ENCODE peak calls at places on chromosomes 7 and 10, in five cellular contexts. Y, Z, E, H and O are unnamed samples.

GRCh38 chr10:71577345-71577744 is 142.2 kb downstream of the C10orf105 start:
- DNase-seq in Y (no peak), H (no peak), E (no peak), Z (no peak), O (no peak)

GRCh38 chr10:33139191-33139646 is 181.2 kb upstream of the ITGB1 start:
- DNase-seq in H (no peak), Z (no peak), Y (no peak), E (no peak), O (no peak)

GRCh38 chr10:114885430-114885829 is 52.6 kb upstream of the TRUB1 start:
- DNase-seq in E (no peak), H (no peak), Z (no peak), Y (no peak), O (no peak)

GRCh38 chr7:34664757-34665156 is 6.7 kb downstream of the NPSR1 start:
- DNase-seq in Y (no peak), H (no peak), Z (no peak), E (no peak), O (no peak)

GRCh38 chr10:118970770-118971169 is 58.7 kb upstream of the NANOS1 start:
- DNase-seq in Z (no peak), Y (no peak), E (no peak), H (no peak), O (no peak)

GRCh38 chr10:13739178-13739577 is 152.4 kb downstream of the PRPF18 start:
- DNase-seq in Z (no peak), Y (no peak), H (no peak), E (no peak), O (peak)

GRCh38 chr7:41886257-41886905 is 183.5 kb upstream of the INHBA start:
- DNase-seq in Z (peak), Y (peak), E (no peak), H (peak), O (peak)

GRCh38 chr7:21784989-21785388 is 160.7 kb downstream of the CDCA7L start:
- DNase-seq in Z (no peak), H (no peak), E (no peak), Y (no peak), O (no peak)

GRCh38 chr10:80260295-80261243 is 28.9 kb downstream of the MAT1A start:
- DNase-seq in Y (peak), Z (no peak), E (no peak), H (peak), O (no peak)

GRCh38 chr7:90320801-90321494 is at the start of gene FAM237B:
- DNase-seq in Y (no peak), Z (no peak), E (no peak), H (no peak), O (no peak)

GRCh38 chr10:63466168-63466935 is 575 bp upstream of the JMJD1C start:
- DNase-seq in Y (peak), Z (peak), H (no peak), E (no peak), O (no peak)

GRCh38 chr10:74310652-74311257 is 159.7 kb downstream of the ADK start:
- DNase-seq in Z (no peak), E (no peak), Y (no peak), H (no peak), O (no peak)

GRCh38 chr10:59108886-59109288 is 67.6 kb upstream of the PHYHIPL start:
- DNase-seq in Y (no peak), E (no peak), H (no peak), Z (no peak), O (no peak)
- TF ChIP-seq POLR2A in Y (no peak), E (no peak), H (no peak), Z (no peak), O (no peak)

DNA sequence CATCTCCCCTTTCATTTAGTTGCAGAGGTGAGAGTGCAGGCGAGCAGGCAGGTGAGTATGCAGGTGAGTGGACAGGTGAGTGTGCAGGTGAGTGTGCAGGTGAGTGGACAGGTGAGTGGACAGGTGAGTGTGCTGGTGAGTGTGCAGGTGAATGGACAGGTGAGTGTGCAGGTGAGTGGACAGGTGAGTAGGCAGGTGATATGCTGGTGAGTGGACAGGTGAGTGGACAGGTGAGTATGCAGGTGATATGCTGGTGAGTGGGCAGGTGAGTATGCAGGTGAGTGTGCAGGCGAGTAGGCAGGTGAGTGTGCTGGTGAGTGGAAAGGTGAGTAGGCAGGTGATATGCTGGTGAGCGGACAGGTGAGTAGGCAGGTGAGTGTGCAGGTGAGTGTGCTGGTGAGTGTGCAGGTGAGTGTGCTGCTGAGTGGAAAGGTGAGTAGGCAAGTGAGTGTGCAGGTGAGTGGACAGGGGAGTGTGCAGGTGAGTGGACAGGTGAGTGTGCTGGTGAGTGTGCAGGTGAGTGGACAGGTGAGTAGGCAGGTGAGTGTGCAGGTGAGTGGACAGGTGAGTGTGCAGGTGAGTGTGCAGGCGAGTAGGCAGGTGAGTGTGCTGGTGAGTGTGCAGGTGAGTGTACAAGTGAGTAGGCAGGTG is 165.6 kb downstream of the ADARB2 start:
- DNase-seq in H (no peak), E (no peak), Y (no peak), Z (no peak), O (no peak)
- TF ChIP-seq POLR2A in H (no peak), E (no peak), Y (no peak), Z (no peak), O (no peak)

GRCh38 chr7:155309021-155309338 is 11.3 kb downstream of the INSIG1 start:
- DNase-seq in Y (no peak), H (no peak), E (no peak), Z (no peak), O (no peak)

GRCh38 chr7:155312653-155313052 is 15.0 kb downstream of the INSIG1 start:
- DNase-seq in E (no peak), Y (no peak), H (no peak), Z (no peak), O (no peak)

GRCh38 chr7:155308330-155309020 is 10.8 kb downstream of the INSIG1 start:
- DNase-seq in Y (no peak), E (no peak), H (no peak), Z (no peak), O (no peak)

GRCh38 chr7:155312108-155312507 is 14.4 kb downstream of the INSIG1 start:
- DNase-seq in E (no peak), Z (no peak), Y (no peak), H (no peak), O (no peak)

DNA sequence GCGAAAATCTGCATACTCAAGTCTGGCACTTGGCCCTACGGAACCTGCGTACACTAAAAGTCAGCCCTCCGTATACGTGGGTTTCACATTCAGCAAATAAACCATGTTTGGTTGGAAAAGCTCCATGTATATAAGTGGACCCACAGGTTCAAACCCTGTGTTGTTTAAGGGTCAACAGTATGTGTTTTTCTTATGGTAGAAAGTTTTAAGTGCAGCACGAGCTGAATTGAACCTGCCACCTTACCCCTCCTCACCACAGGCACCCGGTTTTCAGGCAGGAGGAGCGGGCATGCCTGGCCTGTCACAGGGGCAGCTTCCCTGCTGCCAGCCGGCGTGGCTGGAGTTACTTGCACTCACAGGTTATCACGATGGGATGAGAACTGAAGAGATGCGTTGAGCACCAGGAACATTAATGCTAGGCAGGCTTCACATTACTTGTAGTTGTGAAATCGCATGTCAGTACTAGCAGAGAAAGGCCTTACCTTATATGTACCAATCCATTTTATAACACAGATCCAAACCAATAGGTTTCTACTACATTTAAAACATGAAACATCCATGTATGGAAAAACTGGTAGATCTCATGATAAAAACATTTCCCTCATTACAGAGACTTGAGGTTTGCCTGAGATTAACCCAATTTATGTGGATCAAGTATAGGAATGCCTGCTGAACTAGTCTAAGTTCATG is 12.9 kb downstream of the INSIG1 start:
- DNase-seq in E (no peak), Y (no peak), H (no peak), Z (no peak), O (no peak)
- TF ChIP-seq POLR2A in E (no peak), Y (no peak), H (no peak), Z (no peak), O (no peak)

DNA sequence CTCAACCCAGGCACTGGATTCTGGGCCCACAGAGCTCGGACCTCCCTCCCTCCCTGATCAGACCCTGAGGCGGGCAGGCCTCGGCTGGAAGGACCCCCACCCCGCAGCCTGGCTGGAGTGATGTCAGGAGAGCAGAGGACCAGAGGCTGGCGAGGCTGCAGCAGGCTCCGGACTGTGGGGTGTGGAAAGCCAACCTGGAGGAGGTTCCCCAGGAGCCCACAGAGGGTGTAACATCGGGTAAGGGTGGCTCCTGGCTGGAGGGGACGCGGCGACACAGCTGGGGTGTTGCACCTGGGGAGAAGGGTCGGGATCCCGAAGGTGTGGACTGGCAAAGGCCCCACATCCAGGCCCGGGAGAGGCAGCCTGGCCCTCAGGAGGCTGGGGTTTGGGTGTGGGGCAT is 8.9 kb upstream of the MICALL2 start:
- DNase-seq in Z (no peak), Y (no peak), E (no peak), H (no peak), O (no peak)
- TF ChIP-seq POLR2A in Z (no peak), Y (no peak), E (no peak), H (no peak), O (no peak)

DNA sequence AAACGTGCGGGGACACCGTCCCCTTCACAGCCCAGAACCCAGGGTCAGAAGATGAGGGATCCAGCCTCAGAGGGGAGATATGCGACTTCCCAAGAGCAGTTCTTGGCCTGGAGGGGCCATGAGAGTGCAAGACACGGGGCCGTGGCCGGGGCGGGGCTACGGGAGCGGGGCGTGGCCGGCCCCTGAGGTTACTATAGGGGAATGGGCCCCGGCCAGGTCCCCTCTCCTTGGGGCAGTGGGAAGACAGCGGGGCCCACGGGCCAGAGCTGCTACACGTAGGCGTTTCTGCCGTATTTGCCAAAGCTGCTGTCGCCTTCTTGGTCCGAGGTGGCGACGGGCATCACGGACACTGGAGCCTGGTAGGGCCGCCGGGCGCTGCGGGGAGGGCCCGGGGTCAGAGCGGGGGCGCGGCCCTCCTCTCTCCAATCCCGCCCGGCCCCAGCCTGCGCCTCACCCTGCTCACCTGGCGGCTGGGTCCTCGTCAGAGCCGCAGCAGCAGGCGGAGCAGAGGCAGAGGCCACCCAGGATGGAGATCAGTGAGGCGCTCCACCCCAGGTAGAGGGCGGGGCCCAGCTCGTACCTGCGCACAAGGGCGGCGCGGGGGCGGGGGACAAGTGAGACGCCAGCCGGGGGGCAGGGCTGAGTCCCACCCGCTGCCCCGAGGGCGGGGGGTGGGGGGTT is 5.3 kb downstream of the CLDN15 start:
- DNase-seq in Z (peak), H (no peak), E (peak), Y (no peak), O (no peak)
- TF ChIP-seq POLR2A in Z (peak), H (no peak), E (no peak), Y (no peak), O (no peak)

GRCh38 chr7:134780166-134780853 is 876 bp downstream of the CALD1 start:
- DNase-seq in E (no peak), Y (peak), Z (no peak), H (no peak), O (no peak)
- TF ChIP-seq POLR2A in E (no peak), Y (no peak), Z (no peak), H (no peak), O (no peak)

GRCh38 chr7:99437946-99438572 is 539 bp downstream of the PTCD1 start:
- DNase-seq in E (peak), Z (no peak), H (no peak), Y (no peak), O (no peak)

GRCh38 chr7:99440195-99440594 is 1.5 kb downstream of the CPSF4 start:
- DNase-seq in H (no peak), Z (no peak), E (no peak), Y (no peak), O (no peak)

GRCh38 chr7:99433158-99433557 is 5.4 kb downstream of the PTCD1 start:
- DNase-seq in Y (no peak), Z (no peak), E (no peak), H (no peak), O (no peak)

DNA sequence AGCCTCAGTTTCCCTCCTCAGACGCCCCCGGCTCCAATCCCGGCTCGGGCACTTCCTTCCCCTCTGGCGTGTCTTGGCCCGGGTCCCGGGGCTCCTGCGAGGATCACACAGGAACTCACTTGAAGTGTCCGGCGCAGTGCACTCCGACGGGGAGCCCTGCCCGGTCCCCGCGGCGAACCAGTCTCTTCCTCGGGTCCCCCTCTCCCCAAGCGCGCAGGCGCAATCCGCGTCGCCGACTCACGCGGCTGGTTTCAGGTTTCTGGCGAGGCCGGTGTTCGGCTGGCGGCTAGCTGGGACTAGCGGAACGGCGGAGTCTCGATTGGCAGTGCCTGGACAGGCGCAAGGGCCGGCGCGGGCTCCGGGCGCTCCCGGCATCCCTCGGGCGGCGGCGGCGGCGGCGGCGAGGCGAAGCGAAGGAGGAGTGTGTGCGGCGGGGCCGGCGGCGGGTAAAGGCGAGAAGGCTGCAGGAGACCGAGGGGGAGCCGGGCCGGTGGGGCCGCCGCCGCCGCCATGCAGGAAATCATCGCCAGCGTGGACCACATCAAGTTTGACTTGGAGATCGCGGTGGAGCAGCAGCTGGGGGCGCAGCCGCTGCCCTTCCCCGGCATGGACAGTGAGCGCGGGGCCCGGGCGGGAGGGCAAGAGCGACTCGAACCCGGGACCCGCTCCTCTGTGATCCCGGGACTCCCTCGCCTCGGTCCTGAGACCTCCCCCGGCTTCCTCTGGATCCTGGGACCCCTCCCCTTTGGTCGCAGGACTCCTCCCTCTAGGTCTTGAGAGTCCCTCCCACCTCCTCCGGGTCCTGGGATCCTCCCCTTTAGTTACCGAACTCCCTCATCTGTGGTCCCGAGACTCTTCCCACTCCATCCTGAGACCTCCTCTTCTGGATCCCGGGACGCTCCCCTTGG is at the start of the genes CPSF4 and PTCD1:
- DNase-seq in E (peak), Y (peak), Z (peak), H (peak), O (peak)
- TF ChIP-seq POLR2A in E (peak), Y (peak), Z (peak), H (peak), O (no peak)

GRCh38 chr10:122113161-122113944 is 124.4 kb downstream of the TACC2 start:
- DNase-seq in Z (peak), H (peak), E (peak), Y (peak), O (peak)
- TF ChIP-seq POLR2A in Z (peak), H (no peak), E (no peak), Y (peak), O (no peak)

DNA sequence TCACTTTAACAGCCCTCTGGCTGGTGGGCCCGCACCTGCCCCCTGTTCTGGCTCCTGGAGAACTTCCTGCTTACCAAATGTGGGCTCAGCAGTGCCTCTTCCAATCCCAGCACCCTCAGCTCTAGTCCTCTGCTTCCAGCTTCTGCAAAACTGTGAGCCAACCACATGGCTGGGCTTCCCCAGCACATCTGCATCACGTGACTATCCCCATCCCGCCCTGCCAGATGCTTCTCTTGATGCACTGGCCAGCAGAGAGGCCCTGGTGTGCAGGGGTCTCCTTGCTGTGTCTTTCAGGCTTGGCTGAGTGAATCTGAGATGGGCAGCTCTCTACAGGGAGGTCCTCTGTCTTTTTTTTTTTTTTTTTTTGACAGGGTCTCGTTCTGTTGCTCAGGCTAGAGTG is 43.8 kb upstream of the DMBT1 start:
- DNase-seq in E (no peak), H (no peak), Y (no peak), Z (no peak), O (no peak)
- TF ChIP-seq POLR2A in E (no peak), H (no peak), Y (no peak), Z (no peak), O (no peak)